ENCODE peak calls at places on chromosomes 1 and 21, in six cellular contexts. J is GM23338, Z is stomach, X is GM12891, E is GM12892, F is HL-60. T is an unnamed sample.

GRCh38 chr1:187762109-187762508 is 933.4 kb downstream of the PLA2G4A start:
- DNase-seq in J (no peak), Z (no peak), X (no peak), E (no peak), F (no peak), T (no peak)

GRCh38 chr1:67830226-67830625 is 3.0 kb downstream of the GNG12 start:
- DNase-seq in J (no peak), Z (no peak), X (no peak), E (no peak), F (no peak), T (no peak)

GRCh38 chr1:213138391-213138790 is 87.3 kb downstream of the RPS6KC1 start:
- DNase-seq in J (no peak), Z (no peak), X (no peak), E (no peak), F (no peak), T (no peak)

GRCh38 chr1:70994753-70995152 is 52.9 kb downstream of the PTGER3 start:
- DNase-seq in J (no peak), Z (no peak), X (no peak), E (no peak), F (no peak), T (no peak)

GRCh38 chr21:41322496-41323382 is 6.1 kb downstream of the FAM3B start:
- DNase-seq in J (no peak), Z (no peak), X (no peak), E (no peak), F (no peak), T (no peak)

GRCh38 chr1:53062731-53063591 is 948 bp downstream of the PODN start:
- DNase-seq in J (peak; percentile 65), Z (no peak), X (no peak), E (no peak), F (no peak), T (no peak)

GRCh38 chr1:79551321-79551720 is 544.8 kb upstream of the ADGRL4 start:
- DNase-seq in J (no peak), Z (no peak), X (no peak), E (no peak), F (no peak), T (no peak)

GRCh38 chr1:106233511-106233910 is 823.0 kb upstream of the PRMT6 start:
- DNase-seq in J (no peak), Z (no peak), X (no peak), E (no peak), F (no peak), T (no peak)

GRCh38 chr1:181499825-181500224 is 16.5 kb downstream of the CACNA1E start:
- DNase-seq in J (no peak), Z (no peak), X (no peak), E (no peak), F (no peak), T (no peak)

GRCh38 chr1:6385673-6386191 is 7.8 kb downstream of the ACOT7 start:
- DNase-seq in J (peak; percentile 96), Z (no peak), X (no peak), E (no peak), F (no peak), T (peak; percentile 77)
- TF ChIP-seq POLR2AphosphoS5 in J (peak; percentile 19), Z (no peak), X (no peak), E (no peak), F (no peak), T (peak; percentile 75)

GRCh38 chr1:246550402-246550801 is 15.7 kb downstream of the TFB2M start:
- DNase-seq in J (no peak), Z (no peak), X (no peak), E (no peak), F (no peak), T (no peak)

GRCh38 chr1:246554201-246554600 is 11.9 kb downstream of the TFB2M start:
- DNase-seq in J (no peak), Z (no peak), X (no peak), E (no peak), F (no peak), T (no peak)

GRCh38 chr1:246558041-246558440 is 8.0 kb downstream of the TFB2M start:
- DNase-seq in J (no peak), Z (no peak), X (no peak), E (no peak), F (no peak), T (no peak)

GRCh38 chr1:246549665-246550064 is 16.4 kb downstream of the TFB2M start:
- DNase-seq in J (no peak), Z (no peak), X (no peak), E (no peak), F (no peak), T (no peak)

GRCh38 chr1:246552110-246552509 is 14.0 kb downstream of the TFB2M start:
- DNase-seq in J (no peak), Z (no peak), X (no peak), E (no peak), F (no peak), T (no peak)
- TF ChIP-seq POLR2AphosphoS5 in J (no peak), Z (no peak), X (no peak), E (no peak), F (no peak), T (no peak)

GRCh38 chr1:222923506-222923905 is 108.7 kb downstream of the DISP1 start:
- DNase-seq in J (no peak), Z (no peak), X (no peak), E (no peak), F (no peak), T (no peak)

GRCh38 chr1:222919478-222919865 is 104.6 kb downstream of the DISP1 start:
- DNase-seq in J (no peak), Z (no peak), X (no peak), E (no peak), F (no peak), T (no peak)

GRCh38 chr1:222921951-222922350 is 107.1 kb downstream of the DISP1 start:
- DNase-seq in J (no peak), Z (no peak), X (no peak), E (no peak), F (no peak), T (no peak)

GRCh38 chr1:222918746-222919477 is 104.1 kb downstream of the DISP1 start:
- DNase-seq in J (no peak), Z (no peak), X (no peak), E (no peak), F (no peak), T (no peak)

GRCh38 chr1:222920169-222920568 is 105.3 kb downstream of the DISP1 start:
- DNase-seq in J (no peak), Z (no peak), X (no peak), E (no peak), F (no peak), T (no peak)
- TF ChIP-seq POLR2AphosphoS5 in J (no peak), Z (no peak), X (no peak), E (no peak), F (no peak), T (no peak)

GRCh38 chr1:223137402-223138100 is 5.5 kb downstream of the TLR5 start:
- DNase-seq in J (no peak), Z (no peak), X (no peak), E (no peak), F (peak; percentile 65), T (no peak)

GRCh38 chr1:223135176-223135575 is 7.9 kb downstream of the TLR5 start:
- DNase-seq in J (no peak), Z (no peak), X (no peak), E (no peak), F (no peak), T (no peak)

GRCh38 chr1:223133301-223133823 is 9.7 kb downstream of the TLR5 start:
- DNase-seq in J (no peak), Z (no peak), X (no peak), E (no peak), F (no peak), T (no peak)

GRCh38 chr1:223136086-223136485 is 7.0 kb downstream of the TLR5 start:
- DNase-seq in J (peak; percentile 63), Z (no peak), X (no peak), E (no peak), F (no peak), T (no peak)

DNA sequence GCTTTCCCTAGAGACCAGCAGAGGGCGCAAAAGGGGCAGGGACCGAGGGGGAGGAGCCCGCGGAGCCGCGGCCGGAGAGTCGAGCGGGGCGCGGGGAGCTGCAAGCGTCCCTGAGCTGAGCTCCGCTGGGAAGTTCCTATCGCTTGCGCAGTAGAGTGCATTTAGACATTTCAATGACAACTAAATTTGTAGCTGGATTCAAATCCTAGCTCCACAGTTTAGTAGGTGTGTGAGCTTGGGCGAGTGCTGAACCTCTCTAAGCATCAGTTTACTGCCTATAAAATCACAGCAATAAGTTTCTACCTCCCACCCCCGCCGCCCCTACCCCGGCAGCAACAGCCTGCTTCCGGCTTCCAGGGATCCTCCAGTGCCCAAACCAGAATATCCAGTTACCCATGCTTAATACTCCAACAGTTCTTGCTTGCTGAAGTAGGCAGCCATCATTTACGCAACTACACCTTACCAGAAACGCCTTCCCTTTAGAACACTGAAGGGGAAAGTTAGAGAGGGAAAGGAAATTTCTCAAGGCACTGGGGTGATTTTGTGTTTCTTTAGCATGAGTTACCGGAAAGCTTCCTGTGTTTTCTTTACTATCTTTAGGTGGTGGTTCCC is 9.1 kb downstream of the TLR5 start:
- DNase-seq in J (peak; percentile 95), Z (peak; percentile 91), X (peak; percentile 80), E (peak; percentile 83), F (peak; percentile 58), T (peak; percentile 74)
- TF ChIP-seq POLR2AphosphoS5 in J (peak; percentile 50), Z (peak; percentile 4), X (no peak), E (no peak), F (no peak), T (peak; percentile 60)

GRCh38 chr1:208177656-208178055 is 66.5 kb downstream of the PLXNA2 start:
- DNase-seq in J (peak; percentile 49), Z (peak; percentile 51), X (no peak), E (peak; percentile 19), F (no peak), T (no peak)
- TF ChIP-seq POLR2AphosphoS5 in J (no peak), Z (no peak), X (no peak), E (no peak), F (no peak), T (no peak)

DNA sequence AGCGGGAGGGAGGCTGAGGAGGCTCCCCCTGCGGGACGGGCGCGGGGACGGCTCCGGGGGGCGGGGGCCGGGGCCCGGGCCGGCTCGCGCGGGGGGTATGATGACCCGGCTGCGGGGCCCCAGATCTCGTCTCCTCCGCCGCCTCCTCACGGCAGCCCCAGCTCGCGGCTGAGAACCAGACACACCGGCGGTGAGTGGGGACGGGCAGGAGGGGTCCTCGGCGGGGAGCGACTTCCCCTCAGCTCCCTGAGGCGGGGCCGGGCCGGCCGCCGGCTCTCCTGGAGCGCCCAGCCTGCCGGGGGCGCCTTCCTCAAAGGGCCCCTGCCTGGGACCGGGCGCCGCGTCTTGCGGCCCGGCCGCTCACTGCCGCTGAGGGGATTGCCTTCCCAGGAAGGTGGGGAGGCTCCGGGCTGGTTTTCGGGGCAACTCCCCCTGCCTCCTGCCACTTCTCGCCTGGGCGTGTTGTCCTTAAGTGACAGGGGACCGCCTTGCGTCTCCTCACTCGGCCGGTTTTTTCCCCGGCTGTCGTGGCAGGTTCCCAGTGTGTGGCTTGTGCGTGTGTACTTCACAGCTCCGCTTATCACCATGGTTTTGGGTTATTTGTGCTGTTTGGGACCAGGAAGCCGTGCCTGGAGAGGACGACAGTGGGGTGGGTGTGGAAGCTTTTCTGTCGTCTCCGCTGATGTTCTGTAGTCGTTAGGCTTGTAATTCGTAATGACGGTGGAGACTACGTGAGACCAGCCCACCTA is 800 bp downstream of the HIPK1 start:
- DNase-seq in J (peak; percentile 68), Z (peak; percentile 63), X (peak; percentile 33), E (peak; percentile 48), F (no peak), T (no peak)
- TF ChIP-seq POLR2AphosphoS5 in J (no peak), Z (peak; percentile 16), X (peak; percentile 4), E (no peak), F (peak; percentile 73), T (no peak)

GRCh38 chr1:11977625-11978024 is 2.6 kb upstream of the MFN2 start:
- DNase-seq in J (no peak), Z (no peak), X (no peak), E (no peak), F (no peak), T (no peak)
- TF ChIP-seq POLR2AphosphoS5 in J (no peak), Z (no peak), X (no peak), E (no peak), F (no peak), T (peak; percentile 34)

T was measured in HCT116.